ENCODE peak calls at places on chromosomes 13 and 19, in nine cellular contexts. One of them, this sample, is unnamed.

GRCh38 chr13:72662548-72662947 is 64.9 kb downstream of the MZT1 start:
- DNase-seq in substantia nigra: no peak
- DNase-seq in lung: no peak
- DNase-seq in hippocampal formation: no peak
- DNase-seq in glutamatergic neuron: no peak
- DNase-seq in putamen: no peak
- DNase-seq in CD8-positive, alpha-beta T cell: no peak
- DNase-seq in NCI-H1436: no peak
- DNase-seq in renal cortical epithelial cell: no peak
- DNase-seq in this sample: no peak

GRCh38 chr19:32457540-32457939 is 52.0 kb downstream of the DPY19L3 start:
- DNase-seq in substantia nigra: no peak
- DNase-seq in lung: no peak
- DNase-seq in hippocampal formation: no peak
- DNase-seq in glutamatergic neuron: no peak
- DNase-seq in putamen: no peak
- DNase-seq in CD8-positive, alpha-beta T cell: no peak
- DNase-seq in NCI-H1436: no peak
- DNase-seq in renal cortical epithelial cell: no peak
- DNase-seq in this sample: no peak

GRCh38 chr13:86445584-86446140 is 646.4 kb upstream of the SLITRK6 start:
- DNase-seq in substantia nigra: no peak
- DNase-seq in lung: no peak
- DNase-seq in hippocampal formation: no peak
- DNase-seq in glutamatergic neuron: no peak
- DNase-seq in putamen: no peak
- DNase-seq in CD8-positive, alpha-beta T cell: no peak
- DNase-seq in NCI-H1436: no peak
- DNase-seq in renal cortical epithelial cell: no peak
- DNase-seq in this sample: no peak

GRCh38 chr13:42970824-42971669 is 21.0 kb downstream of the EPSTI1 start:
- DNase-seq in substantia nigra: no peak
- DNase-seq in lung: no peak
- DNase-seq in hippocampal formation: peak; percentile 7
- DNase-seq in glutamatergic neuron: peak; percentile 30
- DNase-seq in putamen: no peak
- DNase-seq in CD8-positive, alpha-beta T cell: no peak
- DNase-seq in NCI-H1436: no peak
- DNase-seq in renal cortical epithelial cell: peak; percentile 62
- DNase-seq in this sample: no peak

GRCh38 chr13:30318026-30318425 is 10.7 kb upstream of the KATNAL1 start:
- DNase-seq in substantia nigra: no peak
- DNase-seq in lung: no peak
- DNase-seq in hippocampal formation: no peak
- DNase-seq in glutamatergic neuron: no peak
- DNase-seq in putamen: no peak
- DNase-seq in CD8-positive, alpha-beta T cell: no peak
- DNase-seq in NCI-H1436: no peak
- DNase-seq in renal cortical epithelial cell: no peak
- DNase-seq in this sample: no peak

GRCh38 chr19:7953060-7953459 is 9.6 kb upstream of the TIMM44 start:
- DNase-seq in substantia nigra: no peak
- DNase-seq in lung: no peak
- DNase-seq in hippocampal formation: no peak
- DNase-seq in glutamatergic neuron: no peak
- DNase-seq in putamen: no peak
- DNase-seq in CD8-positive, alpha-beta T cell: no peak
- DNase-seq in NCI-H1436: no peak
- DNase-seq in renal cortical epithelial cell: no peak
- DNase-seq in this sample: peak; percentile 69

GRCh38 chr19:5355693-5356092 is 15.1 kb upstream of the PTPRS start:
- DNase-seq in substantia nigra: no peak
- DNase-seq in lung: no peak
- DNase-seq in hippocampal formation: no peak
- DNase-seq in glutamatergic neuron: no peak
- DNase-seq in putamen: no peak
- DNase-seq in CD8-positive, alpha-beta T cell: no peak
- DNase-seq in NCI-H1436: no peak
- DNase-seq in renal cortical epithelial cell: no peak
- DNase-seq in this sample: no peak

GRCh38 chr13:98672947-98673545 is 79.4 kb downstream of the SLC15A1 start:
- DNase-seq in substantia nigra: peak; percentile 14
- DNase-seq in lung: peak; percentile 76
- DNase-seq in hippocampal formation: peak; percentile 56
- DNase-seq in glutamatergic neuron: peak; percentile 54
- DNase-seq in putamen: peak; percentile 39
- DNase-seq in CD8-positive, alpha-beta T cell: peak; percentile 64
- DNase-seq in NCI-H1436: peak; percentile 37
- DNase-seq in renal cortical epithelial cell: peak; percentile 67
- DNase-seq in this sample: no peak

This sample was measured in C1 segment of cervical spinal cord.